ENCODE peak calls at places on chromosome 5, in four cellular contexts. N is mesenchymal stem cell, A is IMR-90, V is mesendoderm. M is an unnamed sample.

GRCh38 chr5:76704131-76704663 is 11.7 kb upstream of the F2R start:
- DNase-seq in N (no peak), A (peak; percentile 51), V (no peak), M (no peak)

GRCh38 chr5:130795037-130795436 is 370.0 kb downstream of the HINT1 start:
- DNase-seq in N (no peak), A (no peak), V (no peak), M (no peak)

GRCh38 chr5:126745259-126745992 is 31.5 kb upstream of the LMNB1 start:
- DNase-seq in N (no peak), A (no peak), V (peak; percentile 96), M (peak; percentile 93)

GRCh38 chr5:77380636-77381035 is 111.5 kb downstream of the WDR41 start:
- DNase-seq in N (no peak), A (no peak), V (no peak), M (no peak)

GRCh38 chr5:15002791-15003190 is 131.2 kb upstream of the ANKH start:
- DNase-seq in N (no peak), A (no peak), V (no peak), M (no peak)

GRCh38 chr5:115457574-115457973 is 87.0 kb downstream of the FEM1C start:
- DNase-seq in N (no peak), A (no peak), V (no peak), M (no peak)

GRCh38 chr5:169778622-169779596 is 141.8 kb downstream of the DOCK2 start:
- DNase-seq in N (no peak), A (no peak), V (no peak), M (no peak)

GRCh38 chr5:150672237-150672883 is 11.3 kb downstream of the MYOZ3 start:
- DNase-seq in N (peak; percentile 50), A (no peak), V (peak; percentile 93), M (peak; percentile 19)

GRCh38 chr5:160173-160510 is 31.2 kb upstream of the LRRC14B start:
- DNase-seq in N (no peak), A (peak; percentile 65), V (no peak), M (no peak)

GRCh38 chr5:176609724-176610429 is at the start of gene GPRIN1:
- DNase-seq in N (peak; percentile 54), A (peak; percentile 36), V (peak; percentile 77), M (peak; percentile 77)

GRCh38 chr5:139745800-139746690 is 49.6 kb upstream of the PSD2 start:
- DNase-seq in N (peak; percentile 85), A (peak; percentile 67), V (peak; percentile 98), M (no peak)

GRCh38 chr5:133998807-133999206 is 6.0 kb downstream of the VDAC1 start:
- DNase-seq in N (no peak), A (no peak), V (no peak), M (no peak)

GRCh38 chr5:16957305-16958165 is 21.4 kb upstream of the MYO10 start:
- DNase-seq in N (peak; percentile 86), A (peak; percentile 98), V (no peak), M (no peak)

GRCh38 chr5:9124837-9125236 is 421.0 kb downstream of the SEMA5A start:
- DNase-seq in N (no peak), A (no peak), V (no peak), M (no peak)

GRCh38 chr5:76041863-76042262 is 41.3 kb upstream of the SV2C start:
- DNase-seq in N (no peak), A (no peak), V (peak; percentile 57), M (peak; percentile 14)

GRCh38 chr5:72557147-72557501 is 49.9 kb upstream of the ZNF366 start:
- DNase-seq in N (no peak), A (no peak), V (no peak), M (no peak)

GRCh38 chr5:172823840-172824362 is 10.2 kb upstream of the ERGIC1 start:
- DNase-seq in N (no peak), A (no peak), V (peak; percentile 81), M (no peak)

GRCh38 chr5:14917719-14918118 is 46.1 kb upstream of the ANKH start:
- DNase-seq in N (no peak), A (peak; percentile 17), V (no peak), M (no peak)

DNA sequence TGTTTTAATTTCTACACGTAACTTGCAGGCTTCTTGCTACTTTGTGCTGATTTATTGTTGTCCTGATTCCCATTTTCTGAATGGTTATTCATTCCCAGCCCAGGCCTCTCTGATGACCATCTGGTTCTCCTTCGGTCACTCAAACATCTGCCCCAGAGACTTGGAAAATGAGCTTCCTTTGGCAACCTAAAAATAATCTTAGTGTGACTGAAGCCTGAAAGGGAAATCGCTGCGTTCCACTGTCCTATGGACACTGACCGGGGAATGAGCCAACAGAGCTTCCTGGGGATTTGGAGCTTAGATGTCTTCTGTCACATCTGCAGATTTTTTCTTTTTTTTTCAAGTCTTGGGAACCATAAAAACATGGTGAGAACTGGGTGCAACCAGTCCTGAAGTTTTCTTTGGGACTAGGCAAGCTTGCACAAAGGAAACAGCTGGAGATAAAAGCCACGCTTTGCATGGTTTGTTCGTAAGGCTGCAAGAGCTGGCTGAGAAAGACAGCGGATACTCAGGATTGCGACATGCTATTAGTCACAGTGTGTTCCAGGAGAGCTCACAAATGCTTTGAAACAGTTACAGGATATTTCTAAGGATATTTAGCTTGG is 146.3 kb downstream of the GOLPH3 start:
- DNase-seq in N (peak; percentile 99), A (peak; percentile 97), V (peak; percentile 84), M (peak; percentile 90)
- H3K27ac ChIP-seq in N (peak overlapping the region; percentile 58), A (peak overlapping the region; percentile 45), V (no peak overlapping the region), M (peak overlapping the region; percentile 67)

DNA sequence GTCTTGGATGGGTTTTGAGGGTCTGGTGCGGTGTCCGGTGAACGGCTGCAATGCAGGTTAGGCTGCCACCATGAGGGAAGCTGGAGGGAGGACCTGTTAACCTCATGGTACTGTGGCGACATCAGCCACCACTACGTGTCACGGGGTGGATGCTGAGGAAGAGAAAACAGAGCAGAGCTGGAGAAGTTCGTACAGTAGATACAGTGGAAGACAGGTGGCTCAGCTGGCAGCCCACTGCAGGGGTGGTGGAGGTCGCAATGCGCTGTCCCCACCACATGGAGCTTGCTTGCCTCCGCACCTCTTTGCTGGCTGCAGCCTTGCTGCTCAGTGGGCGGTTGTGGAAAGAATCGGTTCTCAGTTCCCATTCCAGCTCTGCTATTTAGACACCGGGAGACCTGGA is 2.8 kb downstream of the DCANP1 start:
- DNase-seq in N (no peak), A (no peak), V (no peak), M (no peak)
- H2AK5ac ChIP-seq in N (no peak overlapping the region), A (no peak overlapping the region), V (no peak overlapping the region), M (no peak overlapping the region)

DNA sequence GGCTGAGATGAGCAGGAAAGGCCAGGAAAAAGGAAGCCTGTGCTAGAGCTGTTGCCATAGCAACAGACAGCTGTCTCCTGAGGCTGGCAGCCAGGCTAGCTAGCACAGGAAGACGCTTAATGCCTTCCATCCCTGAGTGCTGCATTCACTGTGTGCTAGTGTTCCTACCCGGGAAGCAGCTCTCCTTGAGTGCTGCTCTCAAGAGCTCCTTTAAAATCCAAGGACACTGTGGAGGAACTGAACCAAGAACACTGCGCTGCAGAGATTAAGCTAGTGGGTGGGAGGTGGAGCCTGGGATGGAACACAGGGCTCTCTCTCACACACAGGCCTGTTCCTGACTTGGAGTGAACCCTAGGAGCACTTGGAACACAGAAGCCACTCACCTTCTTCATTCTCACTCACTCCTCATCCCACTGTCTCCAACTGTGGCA is 53.5 kb upstream of the IL7R start:
- DNase-seq in N (peak; percentile 73), A (peak; percentile 79), V (peak; percentile 92), M (no peak)
- H3K27ac ChIP-seq in N (no peak overlapping the region), A (no peak overlapping the region), V (no peak overlapping the region), M (no peak overlapping the region)

DNA sequence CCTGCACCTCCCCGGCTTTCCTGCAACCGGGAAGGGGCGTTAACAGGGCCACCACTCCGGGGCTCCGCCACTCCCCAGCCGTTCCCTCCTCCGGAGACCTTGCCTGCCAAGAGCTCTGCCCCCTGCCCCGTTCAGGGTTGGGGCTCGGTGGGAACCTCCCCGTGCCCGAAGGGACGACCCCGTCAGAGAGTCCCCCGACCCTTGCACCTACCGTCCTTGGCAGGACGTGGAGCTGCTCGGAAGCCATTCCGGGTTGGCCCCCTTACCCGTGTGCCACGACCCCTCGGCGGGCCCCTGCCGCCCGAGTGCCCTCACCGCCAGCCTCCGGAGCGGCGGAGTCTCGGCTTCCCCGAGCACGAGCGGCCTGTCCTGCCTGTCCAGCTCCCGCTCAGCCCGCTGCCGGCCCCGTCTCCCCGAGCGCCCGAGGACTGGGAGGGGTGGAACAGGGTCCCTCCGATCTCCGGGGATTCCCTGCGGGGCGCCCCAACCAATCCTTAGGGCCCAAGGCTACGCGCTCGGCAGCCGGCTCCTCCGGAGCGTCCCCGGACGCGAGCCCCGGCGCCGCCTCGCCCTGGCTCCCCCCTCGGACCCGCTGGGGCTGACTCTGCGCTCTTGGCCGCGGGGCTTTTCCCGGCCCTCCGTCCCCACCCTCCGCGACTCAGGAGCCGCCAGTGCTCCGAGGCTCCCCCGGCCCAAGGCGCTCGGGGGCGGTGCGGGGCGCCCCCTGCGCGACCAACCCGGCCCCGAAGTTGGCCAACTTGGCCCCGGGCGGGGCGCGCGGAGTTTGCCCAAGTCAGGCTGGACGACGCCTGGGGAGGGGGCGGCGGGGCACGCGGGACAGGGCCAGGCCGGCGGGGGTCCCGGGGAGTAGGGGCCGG is 721 bp downstream of the ADAMTS2 start:
- DNase-seq in N (peak; percentile 48), A (peak; percentile 22), V (peak; percentile 34), M (no peak)
- H2AK5ac ChIP-seq in N (no peak overlapping the region), A (no peak overlapping the region), V (no peak overlapping the region), M (peak overlapping the region; percentile 39)

DNA sequence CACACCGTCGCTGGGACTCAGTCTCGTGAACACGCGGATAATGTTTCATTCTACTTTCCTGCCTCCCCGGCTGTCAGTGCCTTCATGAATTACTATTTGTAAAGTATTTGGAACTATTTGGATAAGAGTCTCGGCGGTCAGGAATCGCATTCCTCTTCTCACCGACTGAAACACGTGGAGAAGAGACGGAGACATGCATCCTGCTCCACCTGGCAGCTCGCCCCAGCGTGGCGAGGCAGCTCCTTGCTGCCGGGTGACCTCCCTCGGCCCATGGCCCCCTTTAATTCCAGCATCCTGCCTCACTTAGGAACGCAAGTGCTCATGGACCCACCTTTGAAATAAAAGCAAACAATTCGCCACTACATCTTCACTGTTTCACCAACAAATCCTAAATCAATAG is 23.9 kb downstream of the IRX2 start:
- DNase-seq in N (no peak), A (no peak), V (no peak), M (no peak)
- H3K27ac ChIP-seq in N (no peak overlapping the region), A (no peak overlapping the region), V (no peak overlapping the region), M (no peak overlapping the region)

GRCh38 chr5:141320225-141321169 is at the start of gene TAF7:
- DNase-seq in N (peak; percentile 93), A (peak; percentile 92), V (peak; percentile 97), M (peak; percentile 100)
- H2AK5ac ChIP-seq in N (no peak within 1 kb of the TSS), A (no peak within 1 kb of the TSS), V (no peak within 1 kb of the TSS), M (peak within 1 kb of the TSS; percentile 32)

GRCh38 chr5:33938881-33939280 is 2.7 kb downstream of the RXFP3 start:
- DNase-seq in N (no peak), A (no peak), V (no peak), M (no peak)

GRCh38 chr5:33939863-33940262 is 3.7 kb downstream of the RXFP3 start:
- DNase-seq in N (peak; percentile 36), A (peak; percentile 47), V (no peak), M (no peak)

GRCh38 chr5:33941090-33941489 is 4.9 kb downstream of the RXFP3 start:
- DNase-seq in N (no peak), A (no peak), V (no peak), M (no peak)

GRCh38 chr5:33944543-33945132 is 8.5 kb downstream of the RXFP3 start:
- DNase-seq in N (no peak), A (no peak), V (peak; percentile 66), M (no peak)
- H3K27ac ChIP-seq in N (no peak overlapping the region), A (no peak overlapping the region), V (no peak overlapping the region), M (no peak overlapping the region)

GRCh38 chr5:56028708-56029107 is 33.9 kb upstream of the IL6ST start:
- DNase-seq in N (no peak), A (no peak), V (no peak), M (no peak)
- H2AK5ac ChIP-seq in N (no peak overlapping the region), A (peak overlapping the region; percentile 75), V (no peak overlapping the region), M (peak overlapping the region; percentile 44)

GRCh38 chr5:36600847-36601527 is 5.4 kb upstream of the SLC1A3 start:
- DNase-seq in N (no peak), A (no peak), V (no peak), M (no peak)
- H3K27ac ChIP-seq in N (no peak overlapping the region), A (no peak overlapping the region), V (no peak overlapping the region), M (no peak overlapping the region)